ENCODE peak calls at places on chromosomes 4 and X, in ten cellular contexts. One of them, this sample, is unnamed.

GRCh38 chr4:141971854-141972253 is 335.5 kb downstream of the IL15 start:
- DNase-seq in HEK293T: no peak
- DNase-seq in fibroblast of gingiva: no peak
- DNase-seq in COR-L47: no peak
- DNase-seq in sigmoid colon: no peak
- DNase-seq in GM06990: no peak
- DNase-seq in nucleus accumbens: no peak
- DNase-seq in AG08396: no peak
- DNase-seq in OCI-LY7: no peak
- DNase-seq in HFFc6: no peak
- DNase-seq in this sample: no peak

GRCh38 chrX:19888419-19888879 is 1.0 kb upstream of the SH3KBP1 start:
- DNase-seq in fibroblast of gingiva: peak
- DNase-seq in GM06990: no peak
- DNase-seq in COR-L47: peak
- DNase-seq in sigmoid colon: no peak
- DNase-seq in AG08396: peak
- DNase-seq in HFFc6: peak
- DNase-seq in nucleus accumbens: peak
- DNase-seq in HEK293T: peak
- DNase-seq in OCI-LY7: peak
- DNase-seq in this sample: peak

GRCh38 chr4:156972370-156972980 is 876 bp upstream of the PDGFC start:
- DNase-seq in GM06990: no peak
- DNase-seq in HFFc6: no peak
- DNase-seq in OCI-LY7: no peak
- DNase-seq in sigmoid colon: no peak
- DNase-seq in fibroblast of gingiva: no peak
- DNase-seq in AG08396: no peak
- DNase-seq in nucleus accumbens: no peak
- DNase-seq in COR-L47: no peak
- DNase-seq in HEK293T: no peak
- DNase-seq in this sample: no peak

GRCh38 chr4:140125374-140125773 is 28.6 kb downstream of the MAML3 start:
- DNase-seq in COR-L47: no peak
- DNase-seq in GM06990: no peak
- DNase-seq in nucleus accumbens: no peak
- DNase-seq in fibroblast of gingiva: no peak
- DNase-seq in sigmoid colon: no peak
- DNase-seq in HFFc6: no peak
- DNase-seq in AG08396: no peak
- DNase-seq in OCI-LY7: no peak
- DNase-seq in HEK293T: no peak
- DNase-seq in this sample: no peak

GRCh38 chr4:176193126-176193525 is 2.3 kb downstream of the SPATA4 start:
- DNase-seq in sigmoid colon: no peak
- DNase-seq in GM06990: no peak
- DNase-seq in COR-L47: no peak
- DNase-seq in OCI-LY7: no peak
- DNase-seq in HEK293T: no peak
- DNase-seq in fibroblast of gingiva: peak
- DNase-seq in AG08396: peak
- DNase-seq in nucleus accumbens: no peak
- DNase-seq in HFFc6: peak
- DNase-seq in this sample: peak

GRCh38 chrX:154594491-154594890 is 9.6 kb downstream of the CTAG1A start:
- DNase-seq in fibroblast of gingiva: no peak
- DNase-seq in COR-L47: no peak
- DNase-seq in nucleus accumbens: no peak
- DNase-seq in HFFc6: no peak
- DNase-seq in GM06990: no peak
- DNase-seq in OCI-LY7: no peak
- DNase-seq in AG08396: no peak
- DNase-seq in HEK293T: peak
- DNase-seq in sigmoid colon: no peak
- DNase-seq in this sample: no peak

GRCh38 chr4:102586644-102587021 is 85.5 kb downstream of the NFKB1 start:
- DNase-seq in HEK293T: no peak
- DNase-seq in COR-L47: no peak
- DNase-seq in GM06990: no peak
- DNase-seq in nucleus accumbens: no peak
- DNase-seq in AG08396: no peak
- DNase-seq in OCI-LY7: no peak
- DNase-seq in fibroblast of gingiva: no peak
- DNase-seq in HFFc6: no peak
- DNase-seq in sigmoid colon: no peak
- DNase-seq in this sample: no peak

GRCh38 chr4:1770245-1770644 is 22.8 kb upstream of the FGFR3 start:
- DNase-seq in HFFc6: no peak
- DNase-seq in GM06990: no peak
- DNase-seq in sigmoid colon: no peak
- DNase-seq in OCI-LY7: no peak
- DNase-seq in fibroblast of gingiva: no peak
- DNase-seq in AG08396: no peak
- DNase-seq in COR-L47: no peak
- DNase-seq in nucleus accumbens: no peak
- DNase-seq in HEK293T: no peak
- DNase-seq in this sample: no peak

GRCh38 chr4:159105761-159106243 is 2.9 kb downstream of the RAPGEF2 start:
- DNase-seq in nucleus accumbens: no peak
- DNase-seq in COR-L47: no peak
- DNase-seq in GM06990: peak
- DNase-seq in AG08396: peak
- DNase-seq in HEK293T: no peak
- DNase-seq in fibroblast of gingiva: peak
- DNase-seq in OCI-LY7: no peak
- DNase-seq in sigmoid colon: no peak
- DNase-seq in HFFc6: no peak
- DNase-seq in this sample: peak

GRCh38 chrX:136271300-136271699 is 20.1 kb upstream of the MAP7D3 start:
- DNase-seq in AG08396: no peak
- DNase-seq in HEK293T: no peak
- DNase-seq in fibroblast of gingiva: no peak
- DNase-seq in nucleus accumbens: no peak
- DNase-seq in sigmoid colon: no peak
- DNase-seq in GM06990: peak
- DNase-seq in OCI-LY7: peak
- DNase-seq in COR-L47: no peak
- DNase-seq in HFFc6: no peak
- DNase-seq in this sample: no peak

GRCh38 chrX:56025872-56026571 is 206.1 kb upstream of the KLF8 start:
- DNase-seq in fibroblast of gingiva: no peak
- DNase-seq in HFFc6: no peak
- DNase-seq in OCI-LY7: no peak
- DNase-seq in GM06990: no peak
- DNase-seq in COR-L47: no peak
- DNase-seq in nucleus accumbens: no peak
- DNase-seq in sigmoid colon: no peak
- DNase-seq in AG08396: no peak
- DNase-seq in HEK293T: no peak
- DNase-seq in this sample: no peak

GRCh38 chr4:168475745-168476144 is 4.5 kb downstream of the DDX60L start:
- DNase-seq in fibroblast of gingiva: no peak
- DNase-seq in HFFc6: no peak
- DNase-seq in AG08396: no peak
- DNase-seq in sigmoid colon: no peak
- DNase-seq in HEK293T: no peak
- DNase-seq in GM06990: no peak
- DNase-seq in OCI-LY7: no peak
- DNase-seq in nucleus accumbens: no peak
- DNase-seq in COR-L47: no peak
- DNase-seq in this sample: no peak

GRCh38 chr4:52869196-52869595 is 7.1 kb downstream of the RASL11B start:
- DNase-seq in HEK293T: no peak
- DNase-seq in HFFc6: no peak
- DNase-seq in AG08396: peak
- DNase-seq in OCI-LY7: no peak
- DNase-seq in fibroblast of gingiva: peak
- DNase-seq in GM06990: no peak
- DNase-seq in nucleus accumbens: peak
- DNase-seq in sigmoid colon: peak
- DNase-seq in COR-L47: no peak
- DNase-seq in this sample: peak